ENCODE peak calls at places on chromosomes 16 and 17, in five cellular contexts. F is neural progenitor cell, M is GM23248, H is cardiac muscle cell, S is thyroid gland. Q is an unnamed sample.

GRCh38 chr17:80992077-80992947 is 671 bp downstream of the CHMP6 start:
- DNase-seq in F (peak; percentile 57), M (peak; percentile 50), H (peak; percentile 52), S (no peak), Q (no peak)

GRCh38 chr16:66894948-66895696 is 14.8 kb downstream of the PDP2 start:
- DNase-seq in F (peak; percentile 79), M (peak; percentile 85), H (peak; percentile 90), S (peak; percentile 80), Q (peak; percentile 70)

GRCh38 chr16:12327971-12328726 is 351.6 kb downstream of the SNX29 start:
- DNase-seq in F (no peak), M (no peak), H (peak; percentile 19), S (no peak), Q (no peak)

GRCh38 chr16:81595676-81596292 is 151.2 kb downstream of the CMIP start:
- DNase-seq in F (no peak), M (peak; percentile 52), H (no peak), S (no peak), Q (no peak)

GRCh38 chr16:9047689-9048301 is 43.6 kb upstream of the HAPSTR1 start:
- DNase-seq in F (peak; percentile 40), M (peak; percentile 100), H (peak; percentile 47), S (peak; percentile 85), Q (peak; percentile 96)

GRCh38 chr17:78472035-78472905 is 93.8 kb downstream of the PGS1 start:
- DNase-seq in F (no peak), M (no peak), H (no peak), S (no peak), Q (no peak)

GRCh38 chr16:85991425-85991824 is 92.5 kb downstream of the IRF8 start:
- DNase-seq in F (peak; percentile 22), M (no peak), H (no peak), S (no peak), Q (no peak)

GRCh38 chr16:2715064-2715463 is 5.0 kb downstream of the PRSS27 start:
- DNase-seq in F (no peak), M (no peak), H (no peak), S (no peak), Q (no peak)

GRCh38 chr16:67873435-67874146 is 739 bp downstream of the EDC4 start:
- DNase-seq in F (no peak), M (peak; percentile 60), H (peak; percentile 43), S (no peak), Q (no peak)

GRCh38 chr16:72013389-72013788 is 4.8 kb downstream of the DHODH start:
- DNase-seq in F (no peak), M (peak; percentile 31), H (peak; percentile 37), S (peak; percentile 12), Q (no peak)

GRCh38 chr17:80122026-80122575 is 20.7 kb downstream of the GAA start:
- DNase-seq in F (no peak), M (no peak), H (no peak), S (no peak), Q (no peak)

GRCh38 chr16:54577566-54578180 is 291.1 kb upstream of the IRX3 start:
- DNase-seq in F (peak; percentile 89), M (no peak), H (no peak), S (no peak), Q (no peak)

GRCh38 chr17:17044846-17045561 is 2.7 kb downstream of the MPRIP start:
- DNase-seq in F (no peak), M (peak; percentile 76), H (peak; percentile 82), S (peak; percentile 36), Q (peak; percentile 72)
- H3K4me3 ChIP-seq in F (peak overlapping the region; percentile 98), M (peak overlapping the region; percentile 95), H (peak overlapping the region; percentile 95), S (no peak overlapping the region), Q (peak overlapping the region; percentile 60)

GRCh38 chr17:47850692-47851573 is at the start of gene SP6:
- DNase-seq in F (peak; percentile 91), M (peak; percentile 89), H (peak; percentile 86), S (peak; percentile 85), Q (no peak)

GRCh38 chr17:47847341-47848197 is 3.4 kb downstream of the SP6 start:
- DNase-seq in F (peak; percentile 80), M (peak; percentile 51), H (peak; percentile 47), S (no peak), Q (no peak)

GRCh38 chr17:47846741-47847340 is 4.1 kb downstream of the SP6 start:
- DNase-seq in F (peak; percentile 67), M (no peak), H (peak; percentile 63), S (no peak), Q (no peak)

GRCh38 chr17:47850373-47850691 is 631 bp downstream of the SP6 start:
- DNase-seq in F (no peak), M (no peak), H (no peak), S (no peak), Q (no peak)

DNA sequence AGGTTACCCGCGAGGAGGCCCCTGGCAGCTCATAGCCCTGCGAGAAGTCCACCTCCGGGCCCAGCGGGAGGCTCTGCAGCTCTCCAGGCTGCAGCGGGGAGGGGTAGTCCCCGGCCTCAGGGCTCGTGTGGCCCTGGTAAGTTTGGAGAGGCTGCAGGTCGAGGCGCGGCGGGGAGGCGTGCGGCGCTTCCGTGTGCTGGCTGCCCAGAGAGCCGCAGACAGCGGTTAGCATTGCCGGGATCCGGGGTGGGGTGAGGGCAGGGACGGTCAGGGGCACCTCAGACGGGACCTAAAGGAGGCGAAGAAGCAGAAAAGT is 2.8 kb downstream of the SP6 start:
- DNase-seq in F (peak; percentile 31), M (no peak), H (no peak), S (no peak), Q (no peak)
- H3K4me3 ChIP-seq in F (peak overlapping the region; percentile 12), M (no peak overlapping the region), H (no peak overlapping the region), S (no peak overlapping the region), Q (no peak overlapping the region)

GRCh38 chr16:31636433-31636832 is 108.7 kb downstream of the AHSP start:
- DNase-seq in F (no peak), M (no peak), H (no peak), S (no peak), Q (no peak)
- H3K4me3 ChIP-seq in F (no peak overlapping the region), M (no peak overlapping the region), H (no peak overlapping the region), S (no peak overlapping the region), Q (no peak overlapping the region)

GRCh38 chr17:82105882-82106696 is 8.1 kb upstream of the FASN start:
- DNase-seq in F (peak; percentile 75), M (peak; percentile 50), H (peak; percentile 73), S (peak; percentile 51), Q (no peak)
- H3K4me3 ChIP-seq in F (no peak overlapping the region), M (no peak overlapping the region), H (no peak overlapping the region), S (no peak overlapping the region), Q (peak overlapping the region; percentile 24)

GRCh38 chr17:68440526-68440925 is 16.8 kb downstream of the WIPI1 start:
- DNase-seq in F (no peak), M (no peak), H (no peak), S (no peak), Q (no peak)

GRCh38 chr17:68435361-68435760 is 21.9 kb downstream of the WIPI1 start:
- DNase-seq in F (no peak), M (no peak), H (no peak), S (no peak), Q (peak; percentile 55)

GRCh38 chr17:68439656-68440290 is 17.5 kb downstream of the WIPI1 start:
- DNase-seq in F (no peak), M (no peak), H (no peak), S (no peak), Q (no peak)

GRCh38 chr17:68435876-68436842 is 21.1 kb downstream of the WIPI1 start:
- DNase-seq in F (peak; percentile 86), M (peak; percentile 92), H (peak; percentile 82), S (peak; percentile 76), Q (peak; percentile 79)

GRCh38 chr17:68437979-68438877 is 19.1 kb downstream of the WIPI1 start:
- DNase-seq in F (no peak), M (peak; percentile 17), H (peak; percentile 65), S (no peak), Q (no peak)
- H3K4me3 ChIP-seq in F (no peak overlapping the region), M (no peak overlapping the region), H (no peak overlapping the region), S (no peak overlapping the region), Q (no peak overlapping the region)

GRCh38 chr17:35542990-35543389 is 5.5 kb upstream of the SLFN12L start:
- DNase-seq in F (no peak), M (no peak), H (no peak), S (no peak), Q (no peak)

GRCh38 chr17:35539659-35540026 is 2.2 kb upstream of the SLFN12L start:
- DNase-seq in F (no peak), M (no peak), H (no peak), S (no peak), Q (no peak)

GRCh38 chr17:35543856-35544255 is 6.4 kb upstream of the SLFN12L start:
- DNase-seq in F (no peak), M (no peak), H (no peak), S (no peak), Q (no peak)

GRCh38 chr17:35541434-35541833 is 4.0 kb upstream of the SLFN12L start:
- DNase-seq in F (no peak), M (no peak), H (no peak), S (no peak), Q (no peak)

DNA sequence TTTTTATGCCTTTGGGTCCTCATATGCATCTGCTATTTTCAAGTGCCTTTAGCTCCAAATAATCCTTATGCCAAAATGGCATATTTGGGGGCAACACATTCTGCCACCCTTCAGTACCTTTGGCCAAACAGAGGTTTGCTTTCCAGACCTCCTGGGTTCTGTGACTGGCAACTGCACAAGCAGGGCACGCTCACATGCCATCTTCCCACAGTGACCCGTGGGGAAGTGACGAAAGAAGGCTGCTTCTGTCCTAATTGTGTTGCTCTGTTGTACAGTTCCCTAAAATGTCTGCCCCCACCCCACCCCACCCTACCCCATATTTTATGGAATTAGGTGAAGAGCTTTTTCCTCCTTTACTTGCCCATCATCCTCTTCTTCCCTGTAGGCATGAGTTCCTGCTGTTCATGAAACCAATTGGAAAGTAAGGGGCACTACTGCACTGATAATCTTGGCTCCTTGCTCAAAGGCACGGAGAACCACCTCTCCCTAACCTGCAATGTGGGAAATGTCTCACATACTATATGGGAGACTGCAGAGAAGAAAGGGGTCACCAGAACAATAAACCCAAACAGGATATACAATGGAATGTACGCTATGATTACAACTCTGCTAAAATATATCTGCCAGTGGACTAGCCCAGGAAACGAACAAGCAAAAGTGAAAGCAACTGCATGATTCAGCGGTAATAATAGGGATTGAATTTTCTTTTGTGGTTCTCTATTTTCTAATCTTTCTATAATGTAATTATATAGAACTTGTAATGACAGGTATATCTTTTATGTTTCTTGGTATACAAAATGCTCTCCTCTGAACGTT is 3.3 kb upstream of the SLFN12L start:
- DNase-seq in F (no peak), M (peak; percentile 20), H (no peak), S (peak; percentile 15), Q (no peak)
- H3K4me3 ChIP-seq in F (no peak overlapping the region), M (no peak overlapping the region), H (no peak overlapping the region), S (no peak overlapping the region), Q (peak overlapping the region; percentile 37)